ENCODE peak calls at places on chromosome 4, in seven cellular contexts. One of them, this sample, is unnamed.

GRCh38 chr4:41069838-41070237 is 144.5 kb downstream of the APBB2 start:
- DNase-seq in tibial nerve: no peak
- DNase-seq in body of pancreas: no peak
- DNase-seq in testis: no peak
- DNase-seq in lower leg skin: no peak
- DNase-seq in GM12891: no peak
- DNase-seq in A549: no peak
- DNase-seq in this sample: no peak

GRCh38 chr4:6020633-6021032 is 2.4 kb upstream of the C4orf50 start:
- DNase-seq in tibial nerve: no peak
- DNase-seq in body of pancreas: no peak
- DNase-seq in testis: no peak
- DNase-seq in lower leg skin: no peak
- DNase-seq in GM12891: no peak
- DNase-seq in A549: no peak
- DNase-seq in this sample: no peak

GRCh38 chr4:42655921-42656735 is 777 bp downstream of the ATP8A1 start:
- DNase-seq in tibial nerve: no peak
- DNase-seq in body of pancreas: peak; percentile 45
- DNase-seq in testis: peak; percentile 52
- DNase-seq in lower leg skin: peak; percentile 29
- DNase-seq in GM12891: peak; percentile 23
- DNase-seq in A549: no peak
- DNase-seq in this sample: no peak

GRCh38 chr4:96543346-96543745 is 703.5 kb downstream of the PDHA2 start:
- DNase-seq in tibial nerve: no peak
- DNase-seq in body of pancreas: no peak
- DNase-seq in testis: no peak
- DNase-seq in lower leg skin: no peak
- DNase-seq in GM12891: no peak
- DNase-seq in A549: no peak
- DNase-seq in this sample: no peak

GRCh38 chr4:81405900-81406401 is 65.8 kb downstream of the RASGEF1B start:
- DNase-seq in tibial nerve: no peak
- DNase-seq in body of pancreas: peak; percentile 31
- DNase-seq in testis: peak; percentile 57
- DNase-seq in lower leg skin: no peak
- DNase-seq in GM12891: peak; percentile 22
- DNase-seq in A549: peak; percentile 68
- DNase-seq in this sample: peak; percentile 15

GRCh38 chr4:166198921-166199320 is 325.9 kb downstream of the TLL1 start:
- DNase-seq in tibial nerve: no peak
- DNase-seq in body of pancreas: no peak
- DNase-seq in testis: no peak
- DNase-seq in lower leg skin: no peak
- DNase-seq in GM12891: no peak
- DNase-seq in A549: no peak
- DNase-seq in this sample: no peak

GRCh38 chr4:74394476-74395136 is 29.7 kb downstream of the EREG start:
- DNase-seq in tibial nerve: no peak
- DNase-seq in body of pancreas: no peak
- DNase-seq in testis: no peak
- DNase-seq in lower leg skin: no peak
- DNase-seq in GM12891: no peak
- DNase-seq in A549: no peak
- DNase-seq in this sample: no peak

GRCh38 chr4:48216563-48216962 is 53.1 kb downstream of the TEC start:
- DNase-seq in tibial nerve: no peak
- DNase-seq in body of pancreas: no peak
- DNase-seq in testis: no peak
- DNase-seq in lower leg skin: no peak
- DNase-seq in GM12891: no peak
- DNase-seq in A549: no peak
- DNase-seq in this sample: no peak

GRCh38 chr4:1249148-1249730 is 309 bp upstream of the CTBP1 start:
- DNase-seq in tibial nerve: peak; percentile 75
- DNase-seq in body of pancreas: peak; percentile 86
- DNase-seq in testis: peak; percentile 91
- DNase-seq in lower leg skin: no peak
- DNase-seq in GM12891: peak; percentile 86
- DNase-seq in A549: peak; percentile 88
- DNase-seq in this sample: peak; percentile 59
- TF ChIP-seq POLR2A in tibial nerve: peak; percentile 57
- TF ChIP-seq POLR2A in body of pancreas: peak; percentile 48
- TF ChIP-seq POLR2A in testis: no peak
- TF ChIP-seq POLR2A in lower leg skin: no peak
- TF ChIP-seq POLR2A in GM12891: no peak
- TF ChIP-seq POLR2A in A549: peak; percentile 39
- TF ChIP-seq POLR2A in this sample: no peak

GRCh38 chr4:183505556-183506388 is 914 bp downstream of the ING2 start:
- DNase-seq in tibial nerve: peak; percentile 66
- DNase-seq in body of pancreas: peak; percentile 84
- DNase-seq in testis: peak; percentile 97
- DNase-seq in lower leg skin: peak; percentile 85
- DNase-seq in GM12891: peak; percentile 66
- DNase-seq in A549: peak; percentile 87
- DNase-seq in this sample: peak; percentile 59
- TF ChIP-seq POLR2A in tibial nerve: peak; percentile 72
- TF ChIP-seq POLR2A in body of pancreas: peak; percentile 91
- TF ChIP-seq POLR2A in testis: no peak
- TF ChIP-seq POLR2A in lower leg skin: no peak
- TF ChIP-seq POLR2A in GM12891: peak; percentile 79
- TF ChIP-seq POLR2A in A549: peak; percentile 64
- TF ChIP-seq POLR2A in this sample: peak; percentile 71

GRCh38 chr4:8387194-8387593 is 53.3 kb downstream of the ACOX3 start:
- DNase-seq in tibial nerve: no peak
- DNase-seq in body of pancreas: no peak
- DNase-seq in testis: no peak
- DNase-seq in lower leg skin: no peak
- DNase-seq in GM12891: no peak
- DNase-seq in A549: no peak
- DNase-seq in this sample: no peak
- TF ChIP-seq POLR2A in tibial nerve: no peak
- TF ChIP-seq POLR2A in body of pancreas: no peak
- TF ChIP-seq POLR2A in testis: no peak
- TF ChIP-seq POLR2A in lower leg skin: no peak
- TF ChIP-seq POLR2A in GM12891: no peak
- TF ChIP-seq POLR2A in A549: no peak
- TF ChIP-seq POLR2A in this sample: no peak

GRCh38 chr4:185811509-185812364 is at the start of gene SORBS2:
- DNase-seq in tibial nerve: no peak
- DNase-seq in body of pancreas: peak; percentile 78
- DNase-seq in testis: peak; percentile 80
- DNase-seq in lower leg skin: no peak
- DNase-seq in GM12891: peak; percentile 37
- DNase-seq in A549: no peak
- DNase-seq in this sample: no peak
- TF ChIP-seq POLR2A in tibial nerve: no peak
- TF ChIP-seq POLR2A in body of pancreas: peak; percentile 93
- TF ChIP-seq POLR2A in testis: no peak
- TF ChIP-seq POLR2A in lower leg skin: no peak
- TF ChIP-seq POLR2A in GM12891: no peak
- TF ChIP-seq POLR2A in A549: no peak
- TF ChIP-seq POLR2A in this sample: no peak

GRCh38 chr4:56858302-56858644 is 36.8 kb upstream of the SPINK2 start:
- DNase-seq in tibial nerve: no peak
- DNase-seq in body of pancreas: no peak
- DNase-seq in testis: no peak
- DNase-seq in lower leg skin: no peak
- DNase-seq in GM12891: no peak
- DNase-seq in A549: no peak
- DNase-seq in this sample: no peak

GRCh38 chr4:56859841-56860240 is 38.3 kb upstream of the SPINK2 start:
- DNase-seq in tibial nerve: no peak
- DNase-seq in body of pancreas: no peak
- DNase-seq in testis: no peak
- DNase-seq in lower leg skin: no peak
- DNase-seq in GM12891: no peak
- DNase-seq in A549: no peak
- DNase-seq in this sample: no peak

GRCh38 chr4:56861365-56861764 is 39.9 kb upstream of the SPINK2 start:
- DNase-seq in tibial nerve: no peak
- DNase-seq in body of pancreas: no peak
- DNase-seq in testis: no peak
- DNase-seq in lower leg skin: no peak
- DNase-seq in GM12891: no peak
- DNase-seq in A549: no peak
- DNase-seq in this sample: no peak

GRCh38 chr4:56860781-56861180 is 39.3 kb upstream of the SPINK2 start:
- DNase-seq in tibial nerve: no peak
- DNase-seq in body of pancreas: no peak
- DNase-seq in testis: no peak
- DNase-seq in lower leg skin: no peak
- DNase-seq in GM12891: no peak
- DNase-seq in A549: no peak
- DNase-seq in this sample: no peak

GRCh38 chr4:56863441-56864129 is 42.1 kb upstream of the SPINK2 start:
- DNase-seq in tibial nerve: no peak
- DNase-seq in body of pancreas: no peak
- DNase-seq in testis: no peak
- DNase-seq in lower leg skin: no peak
- DNase-seq in GM12891: no peak
- DNase-seq in A549: no peak
- DNase-seq in this sample: peak; percentile 15
- TF ChIP-seq POLR2A in tibial nerve: no peak
- TF ChIP-seq POLR2A in body of pancreas: no peak
- TF ChIP-seq POLR2A in testis: no peak
- TF ChIP-seq POLR2A in lower leg skin: no peak
- TF ChIP-seq POLR2A in GM12891: no peak
- TF ChIP-seq POLR2A in A549: no peak
- TF ChIP-seq POLR2A in this sample: no peak